ENCODE peak calls at places on chromosomes 12 and 14, in eight cellular contexts. Z is OCI-LY7, E is heart right ventricle, Q is neural progenitor cell, F is GM23248, X is ovary, P is endodermal cell, A is transverse colon. M is an unnamed sample. For H3K4me1, the result is how much of the 10 kb centered on the place peaks cover.

GRCh38 chr12:3420693-3421092 is 70.3 kb upstream of the PRMT8 start:
- DNase-seq in Z (no peak), E (no peak), Q (no peak), F (no peak), X (no peak), P (peak), A (no peak), M (no peak)

GRCh38 chr12:121036810-121037326 is 2.2 kb downstream of the OASL start:
- DNase-seq in Z (no peak), E (no peak), Q (no peak), F (peak), X (no peak), P (no peak), A (no peak), M (no peak)

GRCh38 chr14:55301722-55302121 is 30.5 kb downstream of the FBXO34 start:
- DNase-seq in Z (no peak), E (no peak), Q (no peak), F (peak), X (no peak), P (no peak), A (no peak), M (no peak)

GRCh38 chr12:6444031-6444430 is 724 bp upstream of the CD27 start:
- DNase-seq in Z (peak), E (no peak), Q (no peak), F (no peak), X (no peak), P (no peak), A (no peak), M (no peak)

GRCh38 chr12:108995370-108995992 is 25.4 kb downstream of the SVOP start:
- DNase-seq in Z (no peak), E (no peak), Q (no peak), F (no peak), X (no peak), P (no peak), A (no peak), M (no peak)

GRCh38 chr12:31325524-31325875 is 450 bp downstream of the SINHCAF start:
- DNase-seq in Z (peak), E (peak), Q (no peak), F (no peak), X (no peak), P (no peak), A (no peak), M (no peak)

GRCh38 chr12:8832500-8832899 is 10.1 kb downstream of the A2ML1 start:
- DNase-seq in Z (no peak), E (no peak), Q (no peak), F (no peak), X (no peak), P (no peak), A (no peak), M (no peak)

GRCh38 chr12:21773263-21773741 is 1.2 kb downstream of the KCNJ8 start:
- DNase-seq in Z (no peak), E (peak), Q (peak), F (peak), X (peak), P (peak), A (peak), M (peak)

GRCh38 chr12:111438501-111438900 is 32.8 kb downstream of the SH2B3 start:
- DNase-seq in Z (peak), E (no peak), Q (peak), F (peak), X (no peak), P (peak), A (peak), M (no peak)

GRCh38 chr12:34601689-34602088 is 579.4 kb downstream of the ALG10 start:
- DNase-seq in Z (no peak), E (no peak), Q (no peak), F (no peak), X (no peak), P (no peak), A (no peak), M (peak)

GRCh38 chr14:54920052-54920451 is 17.4 kb upstream of the GCH1 start:
- DNase-seq in Z (no peak), E (no peak), Q (no peak), F (no peak), X (no peak), P (no peak), A (no peak), M (no peak)

GRCh38 chr12:55728185-55728931 is 451 bp downstream of the CD63 start:
- DNase-seq in Z (peak), E (peak), Q (peak), F (peak), X (peak), P (peak), A (peak), M (peak)

GRCh38 chr14:56199095-56199975 is 81.1 kb downstream of the PELI2 start:
- DNase-seq in Z (no peak), E (peak), Q (no peak), F (peak), X (peak), P (no peak), A (no peak), M (no peak)

GRCh38 chr14:75450381-75451276 is 22.8 kb downstream of the JDP2 start:
- DNase-seq in Z (no peak), E (peak), Q (no peak), F (peak), X (peak), P (peak), A (peak), M (peak)

GRCh38 chr12:53670966-53671365 is 4.9 kb downstream of the ATP5MC2 start:
- DNase-seq in Z (no peak), E (no peak), Q (no peak), F (peak), X (no peak), P (no peak), A (no peak), M (no peak)

GRCh38 chr14:89616425-89617141 is 199.6 kb upstream of the FOXN3 start:
- DNase-seq in Z (peak), E (no peak), Q (no peak), F (peak), X (no peak), P (peak), A (no peak), M (no peak)

GRCh38 chr14:23112359-23113178 is 6.5 kb downstream of the CEBPE start:
- DNase-seq in Z (no peak), E (no peak), Q (no peak), F (peak), X (no peak), P (peak), A (no peak), M (no peak)

GRCh38 chr12:57896139-57896436 is 45.3 kb upstream of the ATP23 start:
- DNase-seq in Z (peak), E (peak), Q (peak), F (peak), X (peak), P (no peak), A (no peak), M (no peak)

GRCh38 chr14:22200977-22201605 is 387.9 kb downstream of the DAD1 start:
- DNase-seq in Z (peak), E (no peak), Q (peak), F (peak), X (no peak), P (no peak), A (no peak), M (no peak)

GRCh38 chr12:120742207-120742536 is 16.5 kb downstream of the ACADS start:
- DNase-seq in Z (no peak), E (no peak), Q (no peak), F (no peak), X (peak), P (no peak), A (no peak), M (no peak)

GRCh38 chr12:67909091-67909531 is 80.1 kb upstream of the IFNG-AS1 start:
- DNase-seq in Z (no peak), E (no peak), Q (no peak), F (peak), X (no peak), P (no peak), A (no peak), M (no peak)

GRCh38 chr12:32083489-32083888 is 23.2 kb upstream of the BICD1 start:
- DNase-seq in Z (no peak), E (no peak), Q (no peak), F (peak), X (no peak), P (no peak), A (no peak), M (no peak)

GRCh38 chr12:119444462-119445044 is 110.0 kb downstream of the CCDC60 start:
- DNase-seq in Z (peak), E (peak), Q (peak), F (peak), X (no peak), P (peak), A (peak), M (no peak)

GRCh38 chr14:103372552-103373304 is 12.5 kb upstream of the MARK3 start:
- DNase-seq in Z (no peak), E (no peak), Q (peak), F (peak), X (no peak), P (no peak), A (no peak), M (peak)

GRCh38 chr14:80714489-80714888 is 227.0 kb downstream of the CEP128 start:
- DNase-seq in Z (no peak), E (no peak), Q (no peak), F (no peak), X (no peak), P (no peak), A (no peak), M (no peak)

DNA sequence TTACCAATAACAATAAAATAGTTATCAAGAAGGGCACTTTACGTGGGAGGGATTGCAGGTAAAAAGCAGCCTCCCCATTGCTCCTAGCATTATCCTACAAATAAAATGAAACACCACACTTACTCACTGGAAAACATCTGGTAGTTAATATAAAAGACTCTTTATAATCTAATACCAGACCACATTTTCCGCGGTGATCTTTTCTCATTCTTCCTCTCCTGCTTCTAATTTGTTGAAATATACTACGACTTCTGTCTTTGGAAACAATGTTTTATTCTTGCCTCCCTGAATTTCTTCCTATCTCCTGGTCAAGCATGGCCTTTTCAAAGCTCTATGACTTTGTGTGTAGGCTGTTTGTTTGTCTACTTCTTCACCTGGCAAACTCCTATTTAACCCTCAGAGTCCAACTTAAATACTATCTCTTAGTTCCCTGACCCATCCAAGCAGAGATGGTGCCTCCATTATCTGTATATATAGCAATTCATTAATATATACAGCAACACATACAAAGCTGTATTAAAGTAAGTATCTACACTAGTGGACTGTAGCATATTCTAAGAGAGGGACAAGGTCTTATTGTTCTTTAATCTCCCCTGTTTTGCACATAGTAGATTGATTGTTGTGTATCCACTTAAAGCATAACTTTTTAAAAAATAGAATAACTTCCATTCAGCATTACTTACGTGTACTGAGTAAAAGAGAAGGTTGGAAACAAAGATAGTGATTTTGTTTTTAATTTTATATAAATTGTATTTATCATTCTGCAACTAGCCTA is 228.3 kb downstream of the CEP128 start:
- DNase-seq in Z (no peak), E (no peak), Q (no peak), F (no peak), X (no peak), P (no peak), A (no peak), M (no peak)
- H3K4me1 ChIP-seq in Z (under half), E (under half), Q (under half), F (under half), X (under half), P (under half), A (under half), M (under half)

DNA sequence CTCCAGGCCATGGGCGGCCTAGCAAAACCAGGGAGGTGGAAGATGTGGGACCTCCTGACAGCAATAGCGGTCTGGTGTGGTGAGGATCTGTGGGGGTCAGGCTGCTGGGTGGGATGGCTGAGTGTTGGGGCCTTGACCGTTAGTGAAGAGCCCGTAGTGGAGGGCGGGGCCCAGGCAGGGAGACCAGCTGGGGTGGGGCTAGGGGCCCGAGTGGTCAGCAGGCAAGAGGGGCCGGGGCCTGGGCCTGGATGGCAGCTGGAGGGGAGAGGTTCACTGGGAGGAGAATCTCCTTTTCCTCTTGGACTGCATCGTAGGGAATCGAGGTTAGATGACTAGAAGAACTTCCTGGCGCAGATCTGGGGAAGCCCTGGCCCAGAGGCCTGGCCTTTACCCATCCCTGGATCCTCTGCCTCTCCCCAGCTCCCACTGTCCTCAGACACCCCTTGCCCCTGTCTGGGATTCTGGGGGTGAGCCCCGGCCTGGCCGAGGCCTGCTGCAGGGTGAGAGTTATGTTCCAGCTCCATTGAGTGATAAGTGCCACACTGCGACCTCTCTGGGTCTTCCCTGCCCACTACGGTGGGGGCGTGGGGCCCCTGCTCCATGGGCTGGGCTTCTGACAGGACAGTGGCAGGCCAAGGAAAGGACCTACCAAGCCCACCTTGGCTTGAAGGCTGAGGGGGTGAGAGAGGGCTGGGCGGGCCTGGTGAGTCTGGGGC is 47.1 kb downstream of the KRT80 start:
- DNase-seq in Z (no peak), E (no peak), Q (no peak), F (no peak), X (no peak), P (no peak), A (no peak), M (no peak)
- H3K4me1 ChIP-seq in Z (under half), E (under half), Q (under half), F (under half), X (under half), P (under half), A (under half), M (under half)

DNA sequence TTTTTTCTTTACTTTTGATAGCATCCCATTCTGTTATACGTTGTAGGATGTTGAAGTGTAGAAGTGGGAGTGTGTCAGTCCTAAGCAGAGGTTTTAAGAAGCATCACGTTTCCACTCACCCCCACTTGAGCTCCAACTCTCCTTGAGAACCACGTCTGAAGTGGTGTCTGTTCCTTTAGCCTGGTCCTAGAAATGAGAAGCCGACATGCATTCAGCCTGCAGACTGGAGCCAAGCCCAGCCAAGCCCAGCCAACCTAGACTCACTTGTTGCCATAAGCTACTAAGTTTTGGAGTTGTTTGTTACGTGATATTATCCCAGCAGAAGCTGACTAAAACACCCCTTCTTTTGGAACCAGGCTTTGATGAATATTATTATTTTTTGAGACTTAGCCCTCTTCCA is 4.4 kb upstream of the ELK3 start:
- DNase-seq in Z (no peak), E (no peak), Q (no peak), F (no peak), X (no peak), P (no peak), A (no peak), M (no peak)
- H3K4me1 ChIP-seq in Z (under half), E (under half), Q (under half), F (under half), X (under half), P (under half), A (under half), M (under half)

GRCh38 chr14:61718039-61718438 is 22.7 kb downstream of the HIF1A start:
- DNase-seq in Z (no peak), E (no peak), Q (peak), F (no peak), X (no peak), P (no peak), A (no peak), M (no peak)
- H3K4me1 ChIP-seq in Z (half or more), E (half or more), Q (under half), F (half or more), X (under half), P (under half), A (under half), M (under half)

DNA sequence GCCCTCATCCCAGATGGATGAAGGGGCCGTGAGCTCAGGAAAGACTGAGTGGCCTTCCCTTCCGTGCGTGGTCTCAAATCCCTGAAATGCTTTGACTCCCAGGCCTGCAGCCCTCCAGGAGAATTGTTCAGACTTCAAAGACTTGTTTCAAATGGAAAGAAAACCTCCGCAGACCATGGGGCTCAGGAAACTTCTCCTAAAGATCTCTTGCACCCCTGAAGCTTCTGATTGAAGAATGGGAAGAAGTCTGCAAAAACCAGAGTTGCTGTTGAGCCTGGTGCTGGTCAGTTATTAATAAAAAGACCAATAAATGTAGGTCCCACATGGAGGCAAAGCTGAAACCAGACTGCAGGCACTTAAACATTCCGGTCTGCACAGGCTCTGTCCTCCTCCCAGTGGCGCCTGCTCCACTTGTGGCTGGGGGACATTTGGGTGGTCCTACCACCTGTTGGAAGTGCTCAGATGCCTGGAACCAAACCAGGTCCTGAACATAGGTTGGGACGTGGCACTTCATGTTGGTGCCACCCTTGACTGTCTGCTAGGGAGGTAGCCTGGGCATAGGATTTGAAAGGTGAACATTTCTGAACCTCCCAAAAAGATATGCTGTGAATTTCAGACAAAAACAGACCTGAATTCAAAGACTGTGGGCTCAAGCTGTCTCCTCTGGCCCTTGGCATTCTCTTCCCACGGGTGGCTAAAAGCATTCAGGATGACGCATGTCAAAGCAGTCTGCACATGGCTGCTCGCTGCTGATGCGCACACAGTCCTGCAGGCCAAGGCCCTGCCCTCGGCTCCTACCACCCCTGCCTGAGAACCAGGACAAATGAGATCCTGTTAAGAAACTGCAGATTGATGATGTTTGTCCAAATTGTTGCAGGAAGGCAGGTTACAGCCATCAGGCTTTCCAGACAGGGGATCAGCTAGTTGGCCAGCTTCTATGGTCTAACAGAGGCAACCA is 36.2 kb upstream of the MEG3 start:
- DNase-seq in Z (no peak), E (no peak), Q (no peak), F (peak), X (no peak), P (no peak), A (no peak), M (no peak)
- H3K4me1 ChIP-seq in Z (under half), E (under half), Q (under half), F (under half), X (under half), P (under half), A (under half), M (under half)